ENCODE peak calls at places on chromosomes 12 and 14, in eight cellular contexts. One of them, this sample, is unnamed.

GRCh38 chr12:17333287-17333686 is 727.3 kb upstream of the LMO3 start:
- DNase-seq in stimulated activated CD4-positive, alpha-beta T cell treated with anti-CD3 and anti-CD28 coated beads, TNF-alpha, amount 100 ng/mL, for 4 hours: no peak
- DNase-seq in left ventricle myocardium inferior: no peak
- DNase-seq in stomach: no peak
- DNase-seq in AG10803: no peak
- DNase-seq in colonic mucosa: no peak
- DNase-seq in stromal cell of bone marrow: no peak
- DNase-seq in fibroblast of lung: no peak
- DNase-seq in this sample: no peak

GRCh38 chr12:110600254-110600653 is 13.7 kb upstream of the TCTN1 start:
- DNase-seq in stomach: no peak
- DNase-seq in AG10803: peak; percentile 75
- DNase-seq in stimulated activated CD4-positive, alpha-beta T cell treated with anti-CD3 and anti-CD28 coated beads, TNF-alpha, amount 100 ng/mL, for 4 hours: no peak
- DNase-seq in stromal cell of bone marrow: peak; percentile 42
- DNase-seq in colonic mucosa: no peak
- DNase-seq in left ventricle myocardium inferior: no peak
- DNase-seq in fibroblast of lung: peak; percentile 50
- DNase-seq in this sample: peak; percentile 9

GRCh38 chr14:54727929-54728328 is 161.0 kb downstream of the SAMD4A start:
- DNase-seq in stomach: no peak
- DNase-seq in left ventricle myocardium inferior: no peak
- DNase-seq in stromal cell of bone marrow: no peak
- DNase-seq in stimulated activated CD4-positive, alpha-beta T cell treated with anti-CD3 and anti-CD28 coated beads, TNF-alpha, amount 100 ng/mL, for 4 hours: no peak
- DNase-seq in fibroblast of lung: no peak
- DNase-seq in colonic mucosa: no peak
- DNase-seq in AG10803: peak; percentile 86
- DNase-seq in this sample: no peak

GRCh38 chr12:17975763-17976162 is 114.2 kb downstream of the RERGL start:
- DNase-seq in stomach: no peak
- DNase-seq in stimulated activated CD4-positive, alpha-beta T cell treated with anti-CD3 and anti-CD28 coated beads, TNF-alpha, amount 100 ng/mL, for 4 hours: no peak
- DNase-seq in colonic mucosa: no peak
- DNase-seq in left ventricle myocardium inferior: no peak
- DNase-seq in fibroblast of lung: no peak
- DNase-seq in stromal cell of bone marrow: no peak
- DNase-seq in AG10803: no peak
- DNase-seq in this sample: no peak

GRCh38 chr14:53494587-53494986 is 341.5 kb upstream of the DDHD1 start:
- DNase-seq in stimulated activated CD4-positive, alpha-beta T cell treated with anti-CD3 and anti-CD28 coated beads, TNF-alpha, amount 100 ng/mL, for 4 hours: no peak
- DNase-seq in stomach: no peak
- DNase-seq in fibroblast of lung: no peak
- DNase-seq in colonic mucosa: no peak
- DNase-seq in left ventricle myocardium inferior: no peak
- DNase-seq in AG10803: peak; percentile 33
- DNase-seq in stromal cell of bone marrow: no peak
- DNase-seq in this sample: no peak

GRCh38 chr12:7695159-7695930 is at the start of gene GDF3:
- DNase-seq in stimulated activated CD4-positive, alpha-beta T cell treated with anti-CD3 and anti-CD28 coated beads, TNF-alpha, amount 100 ng/mL, for 4 hours: no peak
- DNase-seq in fibroblast of lung: no peak
- DNase-seq in left ventricle myocardium inferior: no peak
- DNase-seq in stromal cell of bone marrow: peak; percentile 12
- DNase-seq in stomach: no peak
- DNase-seq in colonic mucosa: peak; percentile 20
- DNase-seq in AG10803: peak; percentile 3
- DNase-seq in this sample: no peak

GRCh38 chr12:119668315-119668651 is 350 bp downstream of the PRKAB1 start:
- DNase-seq in left ventricle myocardium inferior: no peak
- DNase-seq in AG10803: peak; percentile 25
- DNase-seq in colonic mucosa: no peak
- DNase-seq in fibroblast of lung: peak; percentile 13
- DNase-seq in stromal cell of bone marrow: no peak
- DNase-seq in stimulated activated CD4-positive, alpha-beta T cell treated with anti-CD3 and anti-CD28 coated beads, TNF-alpha, amount 100 ng/mL, for 4 hours: no peak
- DNase-seq in stomach: no peak
- DNase-seq in this sample: no peak

GRCh38 chr12:26100966-26101744 is 23.7 kb downstream of the BHLHE41 start:
- DNase-seq in AG10803: no peak
- DNase-seq in fibroblast of lung: no peak
- DNase-seq in colonic mucosa: peak; percentile 77
- DNase-seq in stomach: peak; percentile 68
- DNase-seq in stimulated activated CD4-positive, alpha-beta T cell treated with anti-CD3 and anti-CD28 coated beads, TNF-alpha, amount 100 ng/mL, for 4 hours: no peak
- DNase-seq in left ventricle myocardium inferior: no peak
- DNase-seq in stromal cell of bone marrow: no peak
- DNase-seq in this sample: no peak

GRCh38 chr12:64039285-64039871 is 182.7 kb downstream of the KICS2 start:
- DNase-seq in stromal cell of bone marrow: peak; percentile 24
- DNase-seq in AG10803: peak; percentile 59
- DNase-seq in left ventricle myocardium inferior: no peak
- DNase-seq in colonic mucosa: peak; percentile 68
- DNase-seq in fibroblast of lung: peak; percentile 66
- DNase-seq in stimulated activated CD4-positive, alpha-beta T cell treated with anti-CD3 and anti-CD28 coated beads, TNF-alpha, amount 100 ng/mL, for 4 hours: no peak
- DNase-seq in stomach: peak; percentile 64
- DNase-seq in this sample: peak; percentile 82

GRCh38 chr12:57047981-57048380 is 1.9 kb downstream of the MYO1A start:
- DNase-seq in colonic mucosa: no peak
- DNase-seq in stomach: no peak
- DNase-seq in AG10803: peak; percentile 33
- DNase-seq in fibroblast of lung: peak; percentile 40
- DNase-seq in stimulated activated CD4-positive, alpha-beta T cell treated with anti-CD3 and anti-CD28 coated beads, TNF-alpha, amount 100 ng/mL, for 4 hours: no peak
- DNase-seq in stromal cell of bone marrow: no peak
- DNase-seq in left ventricle myocardium inferior: no peak
- DNase-seq in this sample: no peak

GRCh38 chr12:96907681-96908163 is 665 bp downstream of the NEDD1 start:
- DNase-seq in left ventricle myocardium inferior: no peak
- DNase-seq in stromal cell of bone marrow: no peak
- DNase-seq in fibroblast of lung: peak; percentile 39
- DNase-seq in stomach: no peak
- DNase-seq in AG10803: peak; percentile 26
- DNase-seq in stimulated activated CD4-positive, alpha-beta T cell treated with anti-CD3 and anti-CD28 coated beads, TNF-alpha, amount 100 ng/mL, for 4 hours: peak; percentile 9
- DNase-seq in colonic mucosa: peak; percentile 35
- DNase-seq in this sample: no peak

GRCh38 chr12:17064834-17065233 is 458.9 kb upstream of the LMO3 start:
- DNase-seq in stomach: no peak
- DNase-seq in stimulated activated CD4-positive, alpha-beta T cell treated with anti-CD3 and anti-CD28 coated beads, TNF-alpha, amount 100 ng/mL, for 4 hours: no peak
- DNase-seq in fibroblast of lung: no peak
- DNase-seq in colonic mucosa: no peak
- DNase-seq in stromal cell of bone marrow: no peak
- DNase-seq in left ventricle myocardium inferior: no peak
- DNase-seq in AG10803: no peak
- DNase-seq in this sample: no peak

GRCh38 chr12:95396849-95397498 is 77.0 kb upstream of the METAP2 start:
- DNase-seq in stomach: no peak
- DNase-seq in AG10803: peak; percentile 78
- DNase-seq in left ventricle myocardium inferior: no peak
- DNase-seq in fibroblast of lung: peak; percentile 10
- DNase-seq in colonic mucosa: no peak
- DNase-seq in stimulated activated CD4-positive, alpha-beta T cell treated with anti-CD3 and anti-CD28 coated beads, TNF-alpha, amount 100 ng/mL, for 4 hours: no peak
- DNase-seq in stromal cell of bone marrow: peak; percentile 79
- DNase-seq in this sample: no peak

GRCh38 chr12:52969828-52970569 is 21.1 kb downstream of the KRT18 start:
- DNase-seq in stromal cell of bone marrow: no peak
- DNase-seq in stomach: peak; percentile 91
- DNase-seq in colonic mucosa: peak; percentile 90
- DNase-seq in fibroblast of lung: no peak
- DNase-seq in AG10803: no peak
- DNase-seq in left ventricle myocardium inferior: peak; percentile 28
- DNase-seq in stimulated activated CD4-positive, alpha-beta T cell treated with anti-CD3 and anti-CD28 coated beads, TNF-alpha, amount 100 ng/mL, for 4 hours: no peak
- DNase-seq in this sample: no peak

GRCh38 chr14:101018561-101019290 is 115.2 kb upstream of the RTL1 start:
- DNase-seq in colonic mucosa: peak; percentile 4
- DNase-seq in stomach: peak; percentile 17
- DNase-seq in fibroblast of lung: no peak
- DNase-seq in AG10803: no peak
- DNase-seq in stimulated activated CD4-positive, alpha-beta T cell treated with anti-CD3 and anti-CD28 coated beads, TNF-alpha, amount 100 ng/mL, for 4 hours: no peak
- DNase-seq in left ventricle myocardium inferior: no peak
- DNase-seq in stromal cell of bone marrow: no peak
- DNase-seq in this sample: no peak

GRCh38 chr12:93743999-93744689 is 67.0 kb downstream of the CRADD start:
- DNase-seq in AG10803: no peak
- DNase-seq in stomach: no peak
- DNase-seq in stromal cell of bone marrow: no peak
- DNase-seq in stimulated activated CD4-positive, alpha-beta T cell treated with anti-CD3 and anti-CD28 coated beads, TNF-alpha, amount 100 ng/mL, for 4 hours: no peak
- DNase-seq in fibroblast of lung: no peak
- DNase-seq in left ventricle myocardium inferior: no peak
- DNase-seq in colonic mucosa: no peak
- DNase-seq in this sample: no peak

This sample was measured in NCI-H1930.